ENCODE peak calls at places on chromosomes 12 and 14, in nine cellular contexts. U, Z, B, T, W, O, J, H and P are unnamed samples.

GRCh38 chr14:104724981-104725771 is 1.1 kb downstream of the ADSS1 start:
- DNase-seq in U (peak), Z (peak), B (peak), T (no peak), W (peak), O (no peak), J (no peak), H (peak), P (no peak)

GRCh38 chr14:94394594-94395305 is 6.3 kb upstream of the SERPINA1 start:
- DNase-seq in U (no peak), Z (peak), B (no peak), T (no peak), W (no peak), O (no peak), J (no peak), H (no peak), P (no peak)

GRCh38 chr14:36647827-36648753 is 13.6 kb upstream of the PAX9 start:
- DNase-seq in U (peak), Z (no peak), B (peak), T (peak), W (peak), O (no peak), J (no peak), H (peak), P (no peak)

GRCh38 chr12:78666584-78666983 is 198.0 kb upstream of the SYT1 start:
- DNase-seq in U (no peak), Z (no peak), B (no peak), T (no peak), W (no peak), O (no peak), J (no peak), H (no peak), P (no peak)

GRCh38 chr12:100267603-100268281 is 765 bp downstream of the SCYL2 start:
- DNase-seq in U (no peak), Z (peak), B (no peak), T (no peak), W (peak), O (no peak), J (no peak), H (no peak), P (no peak)

GRCh38 chr12:11888029-11888428 is 182.7 kb upstream of the BCL2L14 start:
- DNase-seq in U (no peak), Z (no peak), B (no peak), T (no peak), W (no peak), O (no peak), J (no peak), H (no peak), P (no peak)

GRCh38 chr12:116436561-116437249 is 122.5 kb upstream of the MAP1LC3B2 start:
- DNase-seq in U (no peak), Z (no peak), B (no peak), T (no peak), W (no peak), O (no peak), J (no peak), H (no peak), P (no peak)

GRCh38 chr12:19771858-19772257 is 332.6 kb downstream of the AEBP2 start:
- DNase-seq in U (no peak), Z (no peak), B (no peak), T (no peak), W (peak), O (peak), J (no peak), H (no peak), P (no peak)

GRCh38 chr14:90774316-90774715 is 41.9 kb downstream of the TTC7B start:
- DNase-seq in U (no peak), Z (no peak), B (no peak), T (no peak), W (no peak), O (no peak), J (no peak), H (no peak), P (peak)

GRCh38 chr14:55556929-55557623 is 22.9 kb upstream of the KTN1 start:
- DNase-seq in U (no peak), Z (no peak), B (peak), T (no peak), W (peak), O (peak), J (peak), H (peak), P (no peak)

GRCh38 chr12:124545508-124546418 is 21.6 kb downstream of the NCOR2 start:
- DNase-seq in U (no peak), Z (no peak), B (no peak), T (no peak), W (peak), O (no peak), J (no peak), H (no peak), P (peak)

GRCh38 chr14:33463731-33464130 is 487.1 kb downstream of the EGLN3 start:
- DNase-seq in U (no peak), Z (no peak), B (no peak), T (no peak), W (no peak), O (no peak), J (no peak), H (no peak), P (no peak)

GRCh38 chr12:43277630-43278267 is 274.3 kb downstream of the ADAMTS20 start:
- DNase-seq in U (no peak), Z (no peak), B (no peak), T (no peak), W (peak), O (no peak), J (no peak), H (no peak), P (no peak)

GRCh38 chr12:88111074-88111652 is 30.7 kb downstream of the CEP290 start:
- DNase-seq in U (no peak), Z (peak), B (no peak), T (no peak), W (peak), O (peak), J (peak), H (no peak), P (no peak)

GRCh38 chr12:95494888-95495287 is 20.9 kb downstream of the METAP2 start:
- DNase-seq in U (no peak), Z (no peak), B (no peak), T (no peak), W (no peak), O (no peak), J (no peak), H (no peak), P (no peak)
- TF ChIP-seq CTCF in U (no peak), Z (no peak), B (no peak), T (no peak), W (no peak), O (no peak), J (no peak), H (no peak), P (no peak)

GRCh38 chr14:57833304-57833703 is 32.6 kb downstream of the SLC35F4 start:
- DNase-seq in U (no peak), Z (no peak), B (no peak), T (no peak), W (peak), O (peak), J (peak), H (no peak), P (no peak)

GRCh38 chr14:57834961-57835360 is 30.9 kb downstream of the SLC35F4 start:
- DNase-seq in U (no peak), Z (no peak), B (no peak), T (no peak), W (no peak), O (no peak), J (no peak), H (no peak), P (no peak)

GRCh38 chr14:57835751-57836150 is 30.1 kb downstream of the SLC35F4 start:
- DNase-seq in U (no peak), Z (no peak), B (no peak), T (no peak), W (no peak), O (no peak), J (no peak), H (no peak), P (no peak)

GRCh38 chr14:57834001-57834598 is 31.8 kb downstream of the SLC35F4 start:
- DNase-seq in U (no peak), Z (no peak), B (no peak), T (no peak), W (peak), O (no peak), J (no peak), H (no peak), P (no peak)

GRCh38 chr14:57837267-57837666 is 28.6 kb downstream of the SLC35F4 start:
- DNase-seq in U (no peak), Z (no peak), B (no peak), T (no peak), W (no peak), O (no peak), J (no peak), H (no peak), P (no peak)
- TF ChIP-seq CTCF in U (no peak), Z (no peak), B (no peak), T (no peak), W (no peak), O (no peak), J (no peak), H (peak), P (no peak)

GRCh38 chr12:114682920-114683708 is 861 bp downstream of the TBX3 start:
- DNase-seq in U (no peak), Z (peak), B (peak), T (no peak), W (no peak), O (no peak), J (no peak), H (peak), P (no peak)
- TF ChIP-seq CTCF in U (no peak), Z (no peak), B (no peak), T (no peak), W (no peak), O (no peak), J (no peak), H (no peak), P (peak)

DNA sequence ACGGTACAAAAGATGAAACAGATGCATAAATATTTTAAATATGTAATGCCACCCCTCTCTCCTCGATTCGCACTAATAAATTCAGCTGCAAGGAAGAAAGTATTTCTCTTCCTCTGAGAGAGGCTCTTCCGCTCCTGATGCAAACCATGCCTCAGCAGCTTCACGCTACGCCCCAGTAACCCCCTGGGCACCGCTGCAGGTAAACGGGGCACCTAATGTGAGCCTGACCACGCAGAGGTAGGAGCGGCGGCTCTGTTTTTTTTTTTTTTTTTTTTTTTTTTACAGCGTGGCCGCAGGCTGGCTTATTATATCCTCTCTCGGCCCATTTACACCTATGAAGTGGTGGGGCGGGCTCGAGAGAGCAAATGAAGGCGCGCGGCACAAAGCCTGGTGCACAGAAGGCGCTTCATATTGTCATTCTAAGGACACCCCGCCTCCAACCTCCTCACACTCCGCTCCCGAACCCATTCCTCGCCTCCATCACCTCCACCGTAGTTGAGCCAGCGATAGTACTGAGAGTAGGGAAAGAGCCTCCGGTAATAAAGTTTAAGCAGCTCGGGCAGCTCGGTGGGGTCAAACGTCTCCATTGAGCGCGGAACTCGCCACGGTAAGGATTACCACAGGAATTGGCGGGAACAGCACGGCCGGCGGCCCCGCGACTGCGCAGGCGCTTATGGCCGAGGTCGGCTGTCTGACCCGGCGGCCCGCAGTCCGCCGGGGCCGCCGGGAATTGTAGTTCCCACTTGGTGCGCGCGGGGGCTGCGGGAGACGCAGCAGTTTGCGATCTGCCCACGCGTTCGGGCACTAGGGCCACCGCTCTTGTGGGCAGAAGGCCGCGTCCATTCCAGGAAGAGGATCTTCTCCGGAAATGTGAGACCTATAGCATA is at the start of gene PRIM1:
- DNase-seq in U (peak), Z (peak), B (peak), T (peak), W (peak), O (peak), J (peak), H (peak), P (peak)
- TF ChIP-seq CTCF in U (peak), Z (no peak), B (peak), T (peak), W (no peak), O (no peak), J (no peak), H (no peak), P (peak)

GRCh38 chr12:57452181-57452936 is 2.7 kb upstream of the INHBE start:
- DNase-seq in U (no peak), Z (peak), B (no peak), T (no peak), W (peak), O (peak), J (no peak), H (no peak), P (no peak)
- TF ChIP-seq CTCF in U (no peak), Z (no peak), B (no peak), T (no peak), W (no peak), O (no peak), J (no peak), H (no peak), P (no peak)

DNA sequence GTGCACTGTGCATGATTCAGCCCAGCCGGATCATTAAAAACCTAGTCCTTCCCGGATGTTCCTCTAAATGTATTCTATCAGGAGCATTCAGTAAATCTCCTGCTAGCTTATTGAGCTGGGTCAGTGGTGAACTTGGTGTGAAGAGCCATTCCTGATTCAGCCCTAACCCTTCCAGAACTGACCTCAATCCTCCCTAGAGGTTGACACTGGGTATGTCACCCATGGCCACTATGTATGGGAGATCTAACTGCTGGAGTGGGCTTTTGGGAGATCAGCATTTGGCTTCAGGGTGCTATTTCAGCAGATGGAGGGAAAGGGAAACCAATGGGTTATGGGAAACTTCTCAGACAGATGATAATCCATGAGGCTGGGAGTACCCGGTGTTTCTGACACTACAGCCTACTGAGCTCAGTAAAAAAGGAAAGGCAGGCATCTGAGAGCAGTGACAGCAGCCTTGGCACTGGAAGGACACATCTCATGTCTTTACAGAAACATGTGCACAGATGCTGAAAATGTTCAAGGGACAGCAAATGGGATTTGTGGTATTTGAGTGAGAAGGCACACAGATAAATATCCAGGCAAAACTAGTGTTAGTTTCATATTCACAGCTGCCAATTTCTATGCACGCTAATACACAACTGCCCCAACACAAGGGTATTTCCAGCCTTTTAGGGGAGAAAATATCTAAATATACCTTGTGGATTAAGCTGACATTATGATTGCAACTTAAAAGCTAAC is 258.8 kb downstream of the DPF3 start:
- DNase-seq in U (no peak), Z (no peak), B (no peak), T (no peak), W (no peak), O (no peak), J (no peak), H (no peak), P (no peak)
- TF ChIP-seq CTCF in U (no peak), Z (no peak), B (no peak), T (no peak), W (no peak), O (no peak), J (no peak), H (no peak), P (no peak)

DNA sequence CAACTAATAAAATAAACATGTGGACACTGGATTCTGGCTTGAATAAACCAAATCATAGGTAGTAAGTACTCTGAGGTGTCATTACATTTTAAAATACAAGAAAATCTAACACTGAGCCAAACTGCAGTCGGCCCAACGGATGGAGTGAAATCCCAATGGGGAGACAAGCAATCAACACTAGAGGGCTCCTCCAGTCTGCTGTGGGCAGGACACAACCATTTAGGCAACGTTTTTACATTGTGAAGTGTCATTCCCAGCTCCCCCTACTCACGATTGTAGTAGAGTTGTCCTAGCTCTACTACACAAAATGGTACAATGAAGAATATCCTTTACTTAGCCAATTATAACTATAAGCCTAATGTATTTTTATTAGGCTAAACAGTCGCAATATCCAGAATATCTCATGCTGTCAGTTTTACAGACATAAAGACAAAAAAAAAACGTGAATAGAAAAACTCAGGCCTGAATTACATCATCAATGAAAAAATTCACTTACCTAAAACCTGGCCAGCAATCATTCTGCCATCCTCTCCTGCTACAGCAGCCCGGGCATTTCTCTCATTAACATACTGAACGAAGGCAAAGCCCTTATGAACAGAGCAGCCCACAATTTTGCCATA is 35.7 kb downstream of the HNRNPC start:
- DNase-seq in U (no peak), Z (peak), B (no peak), T (no peak), W (no peak), O (no peak), J (no peak), H (no peak), P (no peak)
- TF ChIP-seq CTCF in U (peak), Z (peak), B (no peak), T (peak), W (peak), O (peak), J (peak), H (no peak), P (peak)

DNA sequence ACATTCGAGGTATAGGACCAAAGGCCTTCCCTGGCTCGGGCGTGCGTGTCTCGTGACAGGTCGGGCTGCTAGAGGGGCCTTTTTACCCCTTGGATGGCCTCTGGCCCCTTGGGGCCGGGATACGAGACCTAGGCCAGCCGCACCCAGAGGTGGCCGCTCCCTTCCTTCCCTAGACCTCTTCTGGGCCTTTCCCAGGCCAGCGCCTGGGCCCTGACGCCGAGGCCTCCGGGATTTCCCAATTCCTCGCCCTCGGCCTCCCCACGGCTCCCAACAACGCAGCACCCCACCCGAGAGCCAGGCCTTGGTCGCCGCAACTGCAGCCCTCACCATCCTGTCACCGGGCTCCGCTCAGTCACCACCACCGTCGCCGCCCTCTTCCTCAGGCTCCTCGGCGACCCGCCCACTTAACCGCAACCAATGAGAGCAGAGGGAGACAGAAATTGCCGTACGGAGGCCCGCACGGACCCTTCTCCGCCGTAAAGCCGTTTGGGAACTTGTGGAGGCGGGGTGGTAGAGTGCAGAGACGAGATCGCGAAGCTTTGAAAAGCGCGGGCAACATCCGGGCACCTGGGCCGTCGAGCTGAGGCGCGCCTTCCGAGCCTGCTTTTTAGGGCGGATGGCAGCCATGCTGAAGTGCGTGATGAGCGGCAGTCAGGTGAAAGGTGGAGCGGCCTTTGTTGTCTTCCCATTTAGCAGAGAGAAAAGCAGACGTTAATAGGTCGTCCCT is at the start of the genes RAD9B and VPS29:
- DNase-seq in U (peak), Z (peak), B (peak), T (peak), W (peak), O (peak), J (peak), H (peak), P (peak)
- TF ChIP-seq CTCF in U (no peak), Z (no peak), B (no peak), T (no peak), W (no peak), O (no peak), J (no peak), H (no peak), P (peak)

DNA sequence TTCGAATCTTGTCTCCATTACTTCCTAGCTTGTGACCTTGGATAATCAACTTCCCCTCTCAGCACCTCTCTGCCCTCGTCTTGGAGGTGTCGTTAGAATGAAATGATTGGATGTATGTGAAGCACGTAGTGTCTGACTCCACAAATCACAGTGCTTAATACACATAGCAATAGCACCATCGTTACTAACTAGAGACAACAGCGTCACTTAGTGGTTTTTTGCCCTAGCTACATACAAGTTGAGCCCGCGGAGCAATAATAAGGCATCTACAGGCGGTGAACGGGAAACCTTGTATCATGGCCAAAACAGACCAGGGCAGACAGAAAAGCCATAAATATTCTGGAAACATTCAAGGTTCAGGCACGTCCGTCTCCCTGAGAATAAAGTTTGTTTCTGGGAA is 154.9 kb downstream of the ASCL4 start:
- DNase-seq in U (no peak), Z (peak), B (no peak), T (no peak), W (peak), O (no peak), J (peak), H (no peak), P (no peak)
- TF ChIP-seq CTCF in U (peak), Z (peak), B (no peak), T (peak), W (peak), O (peak), J (peak), H (peak), P (peak)

DNA sequence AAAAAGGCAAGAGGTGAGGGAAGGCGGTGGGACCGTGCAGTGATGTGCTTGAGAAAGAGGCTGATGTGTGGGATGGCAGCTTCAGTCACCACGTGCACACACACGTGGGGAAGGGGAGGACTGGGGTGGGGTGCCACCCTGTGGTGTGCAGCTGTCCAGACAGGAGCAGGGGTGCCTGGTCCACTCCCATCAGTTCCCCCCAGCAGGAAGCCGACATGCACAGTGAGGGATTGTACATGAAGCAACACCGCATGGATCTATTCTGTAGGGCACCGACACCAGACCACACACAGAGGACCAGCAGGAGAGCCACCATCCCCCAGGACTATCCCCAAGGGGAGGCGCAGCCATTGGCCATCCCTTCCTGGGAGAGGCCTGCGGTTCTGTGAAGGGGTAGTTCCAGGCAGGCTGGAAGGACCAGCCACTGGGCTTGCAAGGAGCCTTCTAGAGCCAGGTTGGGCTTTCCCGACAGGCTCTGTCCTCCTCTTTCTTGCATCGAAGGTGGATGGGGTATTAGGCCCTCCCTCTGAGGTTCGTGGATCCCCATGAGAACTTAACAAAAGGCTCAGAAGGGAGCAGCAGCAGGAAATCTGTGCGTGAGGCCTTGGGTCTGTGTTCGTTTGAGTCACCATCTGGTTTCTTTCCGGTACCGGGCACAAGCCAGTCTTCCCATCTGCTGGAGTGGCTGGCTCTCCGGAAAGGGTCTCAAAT is 59.7 kb downstream of the PLEKHG3 start:
- DNase-seq in U (no peak), Z (peak), B (no peak), T (no peak), W (peak), O (no peak), J (no peak), H (no peak), P (peak)
- TF ChIP-seq CTCF in U (no peak), Z (peak), B (no peak), T (no peak), W (no peak), O (no peak), J (no peak), H (no peak), P (peak)